ENCODE peak calls at places on chromosomes 11 and 22, in four cellular contexts. H is fibroblast of villous mesenchyme; W is lower lobe of right lung; A is CD8-positive, alpha-beta T cell. T is an unnamed sample.

GRCh38 chr22:25419247-25420113 is 145.0 kb upstream of the GRK3 start:
- DNase-seq in H (no peak), W (peak), A (no peak), T (peak)

GRCh38 chr11:10263929-10264328 is 30.1 kb downstream of the SBF2 start:
- DNase-seq in H (peak), W (no peak), A (no peak), T (peak)

GRCh38 chr11:57514538-57515331 is 767 bp downstream of the SLC43A1 start:
- DNase-seq in H (peak), W (peak), A (peak), T (peak)

GRCh38 chr11:123740787-123741158 is 687 bp downstream of the ZNF202 start:
- DNase-seq in H (peak), W (no peak), A (no peak), T (peak)

GRCh38 chr11:46492540-46492939 is 101.0 kb upstream of the CHRM4 start:
- DNase-seq in H (peak), W (no peak), A (no peak), T (no peak)

GRCh38 chr11:67272327-67273259 is 6.3 kb downstream of the GRK2 start:
- DNase-seq in H (no peak), W (peak), A (no peak), T (no peak)

GRCh38 chr22:45503071-45503815 is 560 bp downstream of the FBLN1 start:
- DNase-seq in H (no peak), W (peak), A (no peak), T (no peak)

GRCh38 chr22:49566141-49566541 is 261.5 kb downstream of the BRD1 start:
- DNase-seq in H (no peak), W (no peak), A (no peak), T (no peak)

GRCh38 chr11:4543561-4543960 is 1.4 kb upstream of the OR52M1 start:
- DNase-seq in H (no peak), W (no peak), A (no peak), T (peak)

GRCh38 chr11:33658195-33658900 is 42.3 kb downstream of the C11orf91 start:
- DNase-seq in H (no peak), W (no peak), A (no peak), T (no peak)

GRCh38 chr22:32607086-32607485 is 132.5 kb downstream of the FBXO7 start:
- DNase-seq in H (no peak), W (no peak), A (no peak), T (no peak)

GRCh38 chr11:130916910-130917309 is 631 bp upstream of the SNX19 start:
- DNase-seq in H (no peak), W (no peak), A (no peak), T (no peak)

GRCh38 chr11:4881860-4882500 is at the start of gene OR51T1:
- DNase-seq in H (peak), W (no peak), A (no peak), T (peak)

GRCh38 chr11:2531277-2531986 is 86.6 kb downstream of the KCNQ1 start:
- DNase-seq in H (peak), W (peak), A (peak), T (peak)

GRCh38 chr11:62124186-62125113 is 639 bp downstream of the INCENP start:
- DNase-seq in H (peak), W (no peak), A (no peak), T (peak)

GRCh38 chr22:33919591-33920501 is at the start of gene LARGE1:
- DNase-seq in H (no peak), W (peak), A (no peak), T (peak)

GRCh38 chr11:78567209-78567608 is 7.5 kb downstream of the NARS2 start:
- DNase-seq in H (no peak), W (no peak), A (no peak), T (peak)

GRCh38 chr22:30830907-30831306 is 136.2 kb downstream of the OSBP2 start:
- DNase-seq in H (peak), W (no peak), A (no peak), T (peak)

GRCh38 chr11:59102259-59102765 is 4.7 kb upstream of the FAM111B start:
- DNase-seq in H (peak), W (peak), A (peak), T (peak)

GRCh38 chr11:72591785-72592490 is 82.3 kb downstream of the PDE2A start:
- DNase-seq in H (no peak), W (no peak), A (peak), T (no peak)

GRCh38 chr22:27487600-27488450 is 313.7 kb downstream of the MN1 start:
- DNase-seq in H (peak), W (no peak), A (no peak), T (peak)
- TF ChIP-seq CTCF in H (no peak), W (no peak), A (no peak), T (no peak)

GRCh38 chr22:44136112-44136511 is 44.6 kb upstream of the PARVG start:
- DNase-seq in H (no peak), W (no peak), A (no peak), T (no peak)
- H3K4me3 ChIP-seq in H (no peak), W (no peak), A (no peak), T (no peak)

DNA sequence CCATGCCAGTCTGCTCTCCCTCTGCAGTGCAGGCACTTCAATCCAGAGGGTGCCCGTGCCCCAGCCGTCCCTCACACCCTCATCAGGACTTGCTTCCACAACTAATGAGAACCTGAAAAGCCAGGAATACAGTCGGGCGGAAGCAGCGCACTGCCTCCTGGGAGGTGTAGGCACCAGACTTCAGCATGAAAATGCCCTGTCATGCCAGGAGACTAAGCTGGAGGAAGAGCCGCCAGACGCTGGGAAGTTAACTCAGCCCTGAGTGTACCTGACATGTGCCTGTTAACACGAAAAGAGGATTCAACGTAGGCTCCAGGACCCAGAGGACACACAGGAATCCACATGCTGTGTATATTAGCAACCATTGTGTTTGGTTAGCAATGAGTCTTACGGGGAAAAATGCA is 40.0 kb upstream of the FLI1 start:
- DNase-seq in H (no peak), W (peak), A (no peak), T (peak)
- TF ChIP-seq CTCF in H (no peak), W (no peak), A (no peak), T (no peak)

GRCh38 chr11:27455667-27456066 is 16.9 kb downstream of the LGR4 start:
- DNase-seq in H (no peak), W (no peak), A (no peak), T (no peak)
- H3K4me3 ChIP-seq in H (no peak), W (no peak), A (no peak), T (no peak)

GRCh38 chr11:8834379-8834778 is 76.6 kb upstream of the AKIP1 start:
- DNase-seq in H (peak), W (no peak), A (no peak), T (no peak)

GRCh38 chr11:8830641-8831040 is 80.3 kb upstream of the AKIP1 start:
- DNase-seq in H (no peak), W (no peak), A (no peak), T (no peak)

GRCh38 chr11:8832571-8833260 is 78.3 kb upstream of the AKIP1 start:
- DNase-seq in H (peak), W (peak), A (no peak), T (peak)

GRCh38 chr11:8831861-8832260 is 79.1 kb upstream of the AKIP1 start:
- DNase-seq in H (no peak), W (no peak), A (no peak), T (no peak)

DNA sequence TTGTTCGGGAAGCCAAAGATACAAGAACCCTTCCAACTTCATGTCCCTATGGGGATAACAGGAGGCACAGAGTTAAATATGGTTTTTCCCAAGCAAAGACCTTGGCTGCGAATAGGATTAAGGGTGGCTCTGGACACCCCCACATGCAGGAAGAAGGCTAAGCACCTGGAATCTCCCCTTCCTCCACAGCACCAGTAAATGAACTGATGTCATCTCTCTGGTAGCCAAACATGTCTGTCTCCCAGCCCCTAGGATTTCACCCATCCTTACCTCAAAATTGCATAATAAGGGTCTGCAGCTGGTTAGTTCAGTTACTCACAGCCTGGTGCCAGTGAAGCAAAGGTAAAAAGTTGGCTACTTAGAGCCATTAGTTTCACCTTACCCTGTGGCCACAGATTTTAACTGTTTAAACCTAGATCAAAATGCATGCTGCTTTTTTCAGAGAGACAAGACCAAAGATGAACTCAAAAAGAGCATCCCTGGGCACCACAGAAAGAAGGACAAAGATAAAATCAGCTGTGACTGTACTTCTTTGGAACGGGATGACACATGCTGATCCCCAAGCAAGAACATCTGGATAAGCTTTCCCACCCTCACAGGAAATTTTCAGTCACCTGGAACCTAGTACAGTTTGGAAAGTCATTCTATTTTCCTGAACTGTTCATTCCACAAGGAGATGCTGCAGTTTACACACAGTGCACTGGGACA is 77.3 kb upstream of the AKIP1 start:
- DNase-seq in H (peak), W (no peak), A (no peak), T (peak)
- TF ChIP-seq CTCF in H (no peak), W (no peak), A (no peak), T (no peak)

DNA sequence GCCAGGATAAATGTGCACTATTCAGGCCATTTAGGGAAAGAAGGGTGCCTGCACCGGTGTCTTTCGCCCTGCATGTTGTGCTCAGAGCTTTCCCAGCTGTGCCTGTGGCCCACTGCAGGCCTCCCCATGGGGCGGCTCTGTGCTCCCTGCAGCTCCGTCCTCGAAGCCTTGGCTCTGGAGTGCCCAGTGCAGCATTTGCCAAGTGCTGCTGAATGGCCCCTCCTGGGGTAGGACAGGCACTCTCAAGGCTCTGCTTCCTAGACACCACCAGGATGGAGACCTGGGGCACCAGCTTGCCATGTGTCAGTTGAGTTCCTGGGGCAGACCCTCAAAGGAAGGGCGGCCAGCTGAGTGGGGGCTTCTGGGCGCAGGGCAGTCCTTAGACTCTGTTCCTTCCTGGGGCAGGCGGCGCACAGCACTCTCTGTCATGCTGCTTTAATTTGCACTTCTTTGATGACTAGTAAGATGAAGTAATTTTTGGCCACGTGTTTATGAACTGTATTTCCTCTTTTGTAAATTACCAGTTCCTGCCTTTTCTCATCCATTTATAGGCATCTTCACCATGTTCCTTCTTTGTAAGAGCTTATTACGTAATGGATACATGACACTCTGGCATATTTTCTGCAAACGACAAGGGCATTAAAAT is 32.1 kb upstream of the GNB1L start:
- DNase-seq in H (peak), W (peak), A (no peak), T (peak)
- H3K4me3 ChIP-seq in H (no peak), W (no peak), A (no peak), T (no peak)

GRCh38 chr11:15711311-15711710 is 596.6 kb downstream of the INSC start:
- DNase-seq in H (no peak), W (no peak), A (no peak), T (no peak)

GRCh38 chr11:15705886-15706285 is 591.2 kb downstream of the INSC start:
- DNase-seq in H (peak), W (no peak), A (no peak), T (no peak)

GRCh38 chr11:15707194-15707593 is 592.5 kb downstream of the INSC start:
- DNase-seq in H (no peak), W (no peak), A (no peak), T (no peak)

GRCh38 chr11:15710593-15711260 is 596.0 kb downstream of the INSC start:
- DNase-seq in H (peak), W (no peak), A (no peak), T (no peak)

DNA sequence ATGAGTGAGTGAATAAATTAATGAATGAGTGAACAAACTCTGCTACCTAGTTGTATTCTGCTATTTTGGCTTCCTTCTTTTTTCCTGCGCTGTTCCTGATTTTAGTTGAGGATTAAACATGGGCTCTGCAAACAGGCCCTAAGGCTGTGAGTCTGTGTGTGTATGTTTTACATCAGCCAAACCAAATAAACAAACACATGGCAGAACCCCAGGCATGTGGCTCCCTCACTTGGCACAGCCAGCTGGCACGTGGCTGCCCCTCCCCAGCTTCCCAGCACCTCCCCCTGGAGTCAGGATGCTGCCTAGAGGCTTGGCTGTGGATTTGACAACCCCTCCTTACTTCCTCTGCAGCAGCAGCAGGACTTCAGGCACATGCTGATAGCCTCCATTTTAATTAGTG is 593.2 kb downstream of the INSC start:
- DNase-seq in H (peak), W (peak), A (no peak), T (peak)
- TF ChIP-seq CTCF in H (peak), W (no peak), A (no peak), T (no peak)

T was measured in cardiac fibroblast.